ENCODE peak calls at places on chromosomes 4 and X, in seven cellular contexts. L is astrocyte, W is cardiac fibroblast, T is hepatocyte, E is bronchial epithelial cell, Z is cardiac muscle cell, S is upper lobe of right lung. I is an unnamed sample.

GRCh38 chrX:37470711-37471110 is 100.8 kb upstream of the LANCL3 start:
- DNase-seq in L (no peak), W (no peak), T (no peak), E (no peak), Z (no peak), S (no peak), I (no peak)

GRCh38 chr4:126705271-126705670 is 927.5 kb upstream of the INTU start:
- DNase-seq in L (peak), W (no peak), T (no peak), E (no peak), Z (no peak), S (no peak), I (no peak)

GRCh38 chr4:132334081-132334480 is 815.0 kb upstream of the PCDH10 start:
- DNase-seq in L (peak), W (peak), T (no peak), E (peak), Z (no peak), S (no peak), I (peak)

GRCh38 chrX:129963729-129964128 is 18.7 kb upstream of the BCORL1 start:
- DNase-seq in L (no peak), W (no peak), T (no peak), E (no peak), Z (no peak), S (no peak), I (no peak)

GRCh38 chr4:2334826-2335728 is 73.2 kb upstream of the MXD4 start:
- DNase-seq in L (no peak), W (no peak), T (peak), E (no peak), Z (no peak), S (no peak), I (no peak)

GRCh38 chrX:131827935-131828334 is 195.2 kb upstream of the STK26 start:
- DNase-seq in L (no peak), W (peak), T (no peak), E (no peak), Z (peak), S (no peak), I (no peak)

GRCh38 chr4:10180927-10181744 is 64.5 kb upstream of the WDR1 start:
- DNase-seq in L (no peak), W (peak), T (no peak), E (peak), Z (no peak), S (no peak), I (peak)

GRCh38 chr4:185201983-185202962 is 1.5 kb downstream of the CFAP97 start:
- DNase-seq in L (peak), W (peak), T (no peak), E (no peak), Z (peak), S (no peak), I (peak)

GRCh38 chrX:111168314-111168713 is 72.3 kb downstream of the PAK3 start:
- DNase-seq in L (no peak), W (peak), T (peak), E (peak), Z (peak), S (no peak), I (peak)

GRCh38 chr4:151676301-151676700 is 84.5 kb downstream of the GATB start:
- DNase-seq in L (peak), W (peak), T (no peak), E (peak), Z (no peak), S (no peak), I (peak)

GRCh38 chr4:5517372-5517771 is 191.0 kb downstream of the EVC2 start:
- DNase-seq in L (no peak), W (no peak), T (no peak), E (no peak), Z (no peak), S (no peak), I (no peak)

GRCh38 chr4:186666252-186666651 is 57.4 kb downstream of the FAT1 start:
- DNase-seq in L (no peak), W (peak), T (no peak), E (no peak), Z (no peak), S (no peak), I (peak)

GRCh38 chr4:186669159-186669720 is 54.4 kb downstream of the FAT1 start:
- DNase-seq in L (peak), W (peak), T (peak), E (peak), Z (peak), S (no peak), I (peak)

GRCh38 chr4:186666750-186667149 is 56.9 kb downstream of the FAT1 start:
- DNase-seq in L (no peak), W (no peak), T (no peak), E (peak), Z (no peak), S (no peak), I (peak)

DNA sequence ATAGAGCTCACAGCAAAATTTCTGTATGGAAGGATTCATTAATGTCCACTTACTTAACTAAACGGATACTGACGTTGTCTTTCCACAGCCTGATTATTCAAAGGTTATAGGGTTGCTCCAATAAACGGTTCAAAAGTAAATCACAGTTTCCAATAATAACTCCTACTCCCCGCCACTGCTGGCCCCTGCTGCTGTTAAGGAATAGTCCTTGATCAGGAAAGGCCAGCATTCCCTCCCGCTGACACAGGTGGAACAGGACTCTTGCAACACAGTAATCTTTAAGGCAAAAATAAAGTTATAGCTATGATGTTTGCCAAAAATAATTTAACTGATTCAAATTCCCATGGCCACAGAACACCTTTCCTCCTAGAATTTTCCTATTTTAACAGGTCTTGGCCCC is 53.9 kb downstream of the FAT1 start:
- DNase-seq in L (peak), W (no peak), T (no peak), E (no peak), Z (peak), S (no peak), I (no peak)
- TF ChIP-seq CTCF in L (no peak), W (no peak), T (no peak), E (no peak), Z (no peak), S (no peak), I (no peak)

GRCh38 chr4:67555447-67555846 is 3.1 kb upstream of the STAP1 start:
- DNase-seq in L (no peak), W (no peak), T (no peak), E (no peak), Z (no peak), S (no peak), I (no peak)

GRCh38 chr4:67556426-67556825 is 2.1 kb upstream of the STAP1 start:
- DNase-seq in L (no peak), W (peak), T (no peak), E (no peak), Z (no peak), S (no peak), I (peak)

DNA sequence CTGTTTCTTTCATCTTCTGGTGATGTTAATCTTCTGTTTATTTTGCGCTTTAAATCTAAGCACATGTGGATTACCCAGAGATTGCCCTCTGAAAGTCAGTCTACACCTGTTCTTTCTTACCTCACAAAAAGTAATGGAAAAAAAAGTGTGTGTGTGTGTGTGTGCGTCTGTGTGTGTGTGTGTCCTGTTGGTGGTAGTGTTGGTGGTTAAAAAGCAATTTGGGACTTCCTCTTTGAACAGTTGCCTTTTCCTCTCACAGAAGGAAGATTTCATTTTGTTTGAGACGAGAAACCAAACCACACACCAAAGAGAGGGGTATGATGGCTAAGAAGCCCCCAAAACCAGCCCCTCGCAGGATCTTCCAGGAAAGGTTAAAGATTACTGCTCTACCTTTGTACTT is at the start of gene STAP1:
- DNase-seq in L (no peak), W (no peak), T (no peak), E (no peak), Z (no peak), S (no peak), I (no peak)
- H3K4me3 ChIP-seq in L (no peak), W (no peak), T (no peak), E (no peak), Z (no peak), S (peak), I (no peak)

GRCh38 chr4:7121861-7122653 is 54.2 kb upstream of the GRPEL1 start:
- DNase-seq in L (no peak), W (no peak), T (no peak), E (no peak), Z (no peak), S (no peak), I (no peak)

GRCh38 chr4:7127591-7127990 is 59.7 kb upstream of the GRPEL1 start:
- DNase-seq in L (no peak), W (no peak), T (no peak), E (no peak), Z (no peak), S (no peak), I (no peak)

GRCh38 chr4:7121174-7121573 is 53.3 kb upstream of the GRPEL1 start:
- DNase-seq in L (no peak), W (no peak), T (no peak), E (no peak), Z (no peak), S (no peak), I (no peak)

GRCh38 chr4:7128234-7128633 is 60.4 kb upstream of the GRPEL1 start:
- DNase-seq in L (no peak), W (no peak), T (no peak), E (no peak), Z (no peak), S (no peak), I (no peak)

GRCh38 chr4:7124643-7125442 is 57.0 kb upstream of the GRPEL1 start:
- DNase-seq in L (peak), W (peak), T (peak), E (peak), Z (no peak), S (no peak), I (peak)
- TF ChIP-seq CTCF in L (no peak), W (no peak), T (no peak), E (no peak), Z (no peak), S (no peak), I (peak)

GRCh38 chrX:47815901-47816845 is 20.5 kb upstream of the ZNF81 start:
- DNase-seq in L (no peak), W (peak), T (no peak), E (peak), Z (no peak), S (no peak), I (peak)
- H3K4me3 ChIP-seq in L (no peak), W (no peak), T (no peak), E (no peak), Z (no peak), S (no peak), I (no peak)

I was measured in fibroblast of mammary gland.